ENCODE peak calls at places on chromosomes 16 and 17, in six cellular contexts. D is stimulated activated CD4-positive, alpha-beta T cell treated with anti-CD3 and anti-CD28 coated beads, Interleukin-1b, Interleukin-23, amount 100 ng/mL, for 1 hour; Q is HEK293T; O is CD4-positive, CD25-positive, alpha-beta regulatory T cell; A is psoas muscle; X is transverse colon. K is an unnamed sample.

GRCh38 chr17:58493506-58493905 is 5.3 kb upstream of the HSF5 start:
- DNase-seq in D (no peak), Q (no peak), O (no peak), A (no peak), X (no peak), K (no peak)

GRCh38 chr16:85970016-85970711 is 71.2 kb downstream of the IRF8 start:
- DNase-seq in D (no peak), Q (no peak), O (no peak), A (no peak), X (no peak), K (no peak)

GRCh38 chr16:54285414-54286066 is 1.0 kb downstream of the IRX3 start:
- DNase-seq in D (no peak), Q (peak), O (peak), A (no peak), X (no peak), K (no peak)

GRCh38 chr17:31529841-31530251 is 138.4 kb downstream of the RAB11FIP4 start:
- DNase-seq in D (no peak), Q (no peak), O (no peak), A (no peak), X (no peak), K (no peak)

GRCh38 chr17:5770556-5771270 is 186.4 kb upstream of the NLRP1 start:
- DNase-seq in D (no peak), Q (no peak), O (no peak), A (no peak), X (no peak), K (no peak)

GRCh38 chr16:797120-797420 is 3.5 kb downstream of the GNG13 start:
- DNase-seq in D (no peak), Q (no peak), O (no peak), A (no peak), X (no peak), K (no peak)

GRCh38 chr17:37422971-37423625 is 16.4 kb downstream of the TADA2A start:
- DNase-seq in D (no peak), Q (no peak), O (no peak), A (no peak), X (no peak), K (no peak)

GRCh38 chr17:43396491-43397060 is 2.2 kb upstream of the ARL4D start:
- DNase-seq in D (no peak), Q (no peak), O (no peak), A (no peak), X (no peak), K (no peak)

GRCh38 chr17:34711646-34712045 is 132.3 kb downstream of the TMEM132E start:
- DNase-seq in D (no peak), Q (no peak), O (no peak), A (no peak), X (no peak), K (no peak)